ENCODE peak calls at places on chromosomes 3 and 15, in ten cellular contexts. One of them, this sample, is unnamed.

GRCh38 chr3:171959532-171960044 is 79.8 kb upstream of the FNDC3B start:
- DNase-seq in activated gamma-delta T cell: no peak
- DNase-seq in M059J: no peak
- DNase-seq in activated T-helper 1 cell treated with anti-CD3 and anti-CD28 coated beads, Interleukin-12 subunit alpha, Interleukin-12 subunit beta, Interleukin-2, Interleukin-4 antibody, amounts not matched to agents 30 ng/mL and 10 ng/mL and 1 ng/mL, durations not matched to agents 14 hours and 24 hours and 36 hours: no peak
- DNase-seq in fibroblast of lung: no peak
- DNase-seq in endodermal cell: peak
- DNase-seq in cardiac muscle cell: no peak
- DNase-seq in A673: no peak
- DNase-seq in psoas muscle: no peak
- DNase-seq in stimulated activated CD4-positive, alpha-beta T cell treated with anti-CD3 and anti-CD28 coated beads, Interleukin-2, amount 100 ng/mL, for 48 hours: no peak
- DNase-seq in this sample: peak

GRCh38 chr15:66761723-66762595 is 59.9 kb downstream of the SMAD6 start:
- DNase-seq in M059J: peak
- DNase-seq in activated T-helper 1 cell treated with anti-CD3 and anti-CD28 coated beads, Interleukin-12 subunit alpha, Interleukin-12 subunit beta, Interleukin-2, Interleukin-4 antibody, amounts not matched to agents 30 ng/mL and 10 ng/mL and 1 ng/mL, durations not matched to agents 14 hours and 24 hours and 36 hours: no peak
- DNase-seq in stimulated activated CD4-positive, alpha-beta T cell treated with anti-CD3 and anti-CD28 coated beads, Interleukin-2, amount 100 ng/mL, for 48 hours: no peak
- DNase-seq in fibroblast of lung: no peak
- DNase-seq in cardiac muscle cell: peak
- DNase-seq in psoas muscle: peak
- DNase-seq in endodermal cell: no peak
- DNase-seq in activated gamma-delta T cell: no peak
- DNase-seq in A673: peak
- DNase-seq in this sample: no peak

GRCh38 chr3:52128118-52128683 is 26.0 kb downstream of the POC1A start:
- DNase-seq in stimulated activated CD4-positive, alpha-beta T cell treated with anti-CD3 and anti-CD28 coated beads, Interleukin-2, amount 100 ng/mL, for 48 hours: no peak
- DNase-seq in fibroblast of lung: peak
- DNase-seq in activated T-helper 1 cell treated with anti-CD3 and anti-CD28 coated beads, Interleukin-12 subunit alpha, Interleukin-12 subunit beta, Interleukin-2, Interleukin-4 antibody, amounts not matched to agents 30 ng/mL and 10 ng/mL and 1 ng/mL, durations not matched to agents 14 hours and 24 hours and 36 hours: no peak
- DNase-seq in cardiac muscle cell: peak
- DNase-seq in psoas muscle: no peak
- DNase-seq in A673: peak
- DNase-seq in endodermal cell: peak
- DNase-seq in activated gamma-delta T cell: no peak
- DNase-seq in M059J: peak
- DNase-seq in this sample: no peak

GRCh38 chr3:165206454-165207266 is 10.5 kb upstream of the SLITRK3 start:
- DNase-seq in stimulated activated CD4-positive, alpha-beta T cell treated with anti-CD3 and anti-CD28 coated beads, Interleukin-2, amount 100 ng/mL, for 48 hours: peak
- DNase-seq in endodermal cell: peak
- DNase-seq in psoas muscle: peak
- DNase-seq in M059J: peak
- DNase-seq in activated gamma-delta T cell: peak
- DNase-seq in A673: peak
- DNase-seq in activated T-helper 1 cell treated with anti-CD3 and anti-CD28 coated beads, Interleukin-12 subunit alpha, Interleukin-12 subunit beta, Interleukin-2, Interleukin-4 antibody, amounts not matched to agents 30 ng/mL and 10 ng/mL and 1 ng/mL, durations not matched to agents 14 hours and 24 hours and 36 hours: peak
- DNase-seq in fibroblast of lung: peak
- DNase-seq in cardiac muscle cell: peak
- DNase-seq in this sample: peak

GRCh38 chr3:161950318-161950717 is 453.7 kb downstream of the OTOL1 start:
- DNase-seq in stimulated activated CD4-positive, alpha-beta T cell treated with anti-CD3 and anti-CD28 coated beads, Interleukin-2, amount 100 ng/mL, for 48 hours: no peak
- DNase-seq in psoas muscle: no peak
- DNase-seq in fibroblast of lung: no peak
- DNase-seq in M059J: no peak
- DNase-seq in endodermal cell: no peak
- DNase-seq in activated gamma-delta T cell: no peak
- DNase-seq in A673: peak
- DNase-seq in cardiac muscle cell: no peak
- DNase-seq in activated T-helper 1 cell treated with anti-CD3 and anti-CD28 coated beads, Interleukin-12 subunit alpha, Interleukin-12 subunit beta, Interleukin-2, Interleukin-4 antibody, amounts not matched to agents 30 ng/mL and 10 ng/mL and 1 ng/mL, durations not matched to agents 14 hours and 24 hours and 36 hours: no peak
- DNase-seq in this sample: no peak

GRCh38 chr3:150766742-150767141 is 3.8 kb upstream of the SIAH2 start:
- DNase-seq in psoas muscle: no peak
- DNase-seq in A673: no peak
- DNase-seq in activated T-helper 1 cell treated with anti-CD3 and anti-CD28 coated beads, Interleukin-12 subunit alpha, Interleukin-12 subunit beta, Interleukin-2, Interleukin-4 antibody, amounts not matched to agents 30 ng/mL and 10 ng/mL and 1 ng/mL, durations not matched to agents 14 hours and 24 hours and 36 hours: no peak
- DNase-seq in fibroblast of lung: no peak
- DNase-seq in M059J: no peak
- DNase-seq in activated gamma-delta T cell: no peak
- DNase-seq in endodermal cell: no peak
- DNase-seq in stimulated activated CD4-positive, alpha-beta T cell treated with anti-CD3 and anti-CD28 coated beads, Interleukin-2, amount 100 ng/mL, for 48 hours: no peak
- DNase-seq in cardiac muscle cell: no peak
- DNase-seq in this sample: no peak

GRCh38 chr3:174697310-174697709 is 161.8 kb upstream of the NAALADL2 start:
- DNase-seq in activated gamma-delta T cell: no peak
- DNase-seq in endodermal cell: no peak
- DNase-seq in stimulated activated CD4-positive, alpha-beta T cell treated with anti-CD3 and anti-CD28 coated beads, Interleukin-2, amount 100 ng/mL, for 48 hours: no peak
- DNase-seq in A673: no peak
- DNase-seq in M059J: no peak
- DNase-seq in fibroblast of lung: no peak
- DNase-seq in psoas muscle: no peak
- DNase-seq in cardiac muscle cell: no peak
- DNase-seq in activated T-helper 1 cell treated with anti-CD3 and anti-CD28 coated beads, Interleukin-12 subunit alpha, Interleukin-12 subunit beta, Interleukin-2, Interleukin-4 antibody, amounts not matched to agents 30 ng/mL and 10 ng/mL and 1 ng/mL, durations not matched to agents 14 hours and 24 hours and 36 hours: no peak
- DNase-seq in this sample: no peak

GRCh38 chr3:177647876-177648275 is 450.6 kb upstream of the TBL1XR1 start:
- DNase-seq in activated gamma-delta T cell: no peak
- DNase-seq in M059J: no peak
- DNase-seq in stimulated activated CD4-positive, alpha-beta T cell treated with anti-CD3 and anti-CD28 coated beads, Interleukin-2, amount 100 ng/mL, for 48 hours: no peak
- DNase-seq in endodermal cell: no peak
- DNase-seq in fibroblast of lung: no peak
- DNase-seq in cardiac muscle cell: no peak
- DNase-seq in psoas muscle: no peak
- DNase-seq in activated T-helper 1 cell treated with anti-CD3 and anti-CD28 coated beads, Interleukin-12 subunit alpha, Interleukin-12 subunit beta, Interleukin-2, Interleukin-4 antibody, amounts not matched to agents 30 ng/mL and 10 ng/mL and 1 ng/mL, durations not matched to agents 14 hours and 24 hours and 36 hours: no peak
- DNase-seq in A673: no peak
- DNase-seq in this sample: no peak

GRCh38 chr3:31462050-31462569 is 70.6 kb upstream of the STT3B start:
- DNase-seq in M059J: no peak
- DNase-seq in psoas muscle: no peak
- DNase-seq in cardiac muscle cell: peak
- DNase-seq in stimulated activated CD4-positive, alpha-beta T cell treated with anti-CD3 and anti-CD28 coated beads, Interleukin-2, amount 100 ng/mL, for 48 hours: peak
- DNase-seq in endodermal cell: peak
- DNase-seq in fibroblast of lung: no peak
- DNase-seq in A673: no peak
- DNase-seq in activated gamma-delta T cell: no peak
- DNase-seq in activated T-helper 1 cell treated with anti-CD3 and anti-CD28 coated beads, Interleukin-12 subunit alpha, Interleukin-12 subunit beta, Interleukin-2, Interleukin-4 antibody, amounts not matched to agents 30 ng/mL and 10 ng/mL and 1 ng/mL, durations not matched to agents 14 hours and 24 hours and 36 hours: peak
- DNase-seq in this sample: peak

GRCh38 chr3:184760337-184761119 is 48.7 kb upstream of the MAGEF1 start:
- DNase-seq in A673: no peak
- DNase-seq in cardiac muscle cell: no peak
- DNase-seq in stimulated activated CD4-positive, alpha-beta T cell treated with anti-CD3 and anti-CD28 coated beads, Interleukin-2, amount 100 ng/mL, for 48 hours: no peak
- DNase-seq in activated T-helper 1 cell treated with anti-CD3 and anti-CD28 coated beads, Interleukin-12 subunit alpha, Interleukin-12 subunit beta, Interleukin-2, Interleukin-4 antibody, amounts not matched to agents 30 ng/mL and 10 ng/mL and 1 ng/mL, durations not matched to agents 14 hours and 24 hours and 36 hours: no peak
- DNase-seq in activated gamma-delta T cell: no peak
- DNase-seq in M059J: no peak
- DNase-seq in endodermal cell: no peak
- DNase-seq in fibroblast of lung: no peak
- DNase-seq in psoas muscle: no peak
- DNase-seq in this sample: no peak

GRCh38 chr3:8485141-8485840 is 16.3 kb upstream of the LMCD1 start:
- DNase-seq in activated T-helper 1 cell treated with anti-CD3 and anti-CD28 coated beads, Interleukin-12 subunit alpha, Interleukin-12 subunit beta, Interleukin-2, Interleukin-4 antibody, amounts not matched to agents 30 ng/mL and 10 ng/mL and 1 ng/mL, durations not matched to agents 14 hours and 24 hours and 36 hours: no peak
- DNase-seq in endodermal cell: no peak
- DNase-seq in fibroblast of lung: no peak
- DNase-seq in psoas muscle: no peak
- DNase-seq in activated gamma-delta T cell: no peak
- DNase-seq in M059J: no peak
- DNase-seq in stimulated activated CD4-positive, alpha-beta T cell treated with anti-CD3 and anti-CD28 coated beads, Interleukin-2, amount 100 ng/mL, for 48 hours: no peak
- DNase-seq in A673: no peak
- DNase-seq in cardiac muscle cell: no peak
- DNase-seq in this sample: no peak

GRCh38 chr15:33960160-33960559 is 8.1 kb upstream of the CHRM5 start:
- DNase-seq in endodermal cell: no peak
- DNase-seq in psoas muscle: no peak
- DNase-seq in stimulated activated CD4-positive, alpha-beta T cell treated with anti-CD3 and anti-CD28 coated beads, Interleukin-2, amount 100 ng/mL, for 48 hours: no peak
- DNase-seq in fibroblast of lung: no peak
- DNase-seq in M059J: no peak
- DNase-seq in activated gamma-delta T cell: no peak
- DNase-seq in activated T-helper 1 cell treated with anti-CD3 and anti-CD28 coated beads, Interleukin-12 subunit alpha, Interleukin-12 subunit beta, Interleukin-2, Interleukin-4 antibody, amounts not matched to agents 30 ng/mL and 10 ng/mL and 1 ng/mL, durations not matched to agents 14 hours and 24 hours and 36 hours: no peak
- DNase-seq in A673: no peak
- DNase-seq in cardiac muscle cell: peak
- DNase-seq in this sample: no peak

GRCh38 chr3:145767909-145768308 is 393.1 kb downstream of the PLOD2 start:
- DNase-seq in M059J: no peak
- DNase-seq in activated T-helper 1 cell treated with anti-CD3 and anti-CD28 coated beads, Interleukin-12 subunit alpha, Interleukin-12 subunit beta, Interleukin-2, Interleukin-4 antibody, amounts not matched to agents 30 ng/mL and 10 ng/mL and 1 ng/mL, durations not matched to agents 14 hours and 24 hours and 36 hours: no peak
- DNase-seq in A673: peak
- DNase-seq in stimulated activated CD4-positive, alpha-beta T cell treated with anti-CD3 and anti-CD28 coated beads, Interleukin-2, amount 100 ng/mL, for 48 hours: no peak
- DNase-seq in cardiac muscle cell: peak
- DNase-seq in endodermal cell: no peak
- DNase-seq in activated gamma-delta T cell: no peak
- DNase-seq in psoas muscle: no peak
- DNase-seq in fibroblast of lung: peak
- DNase-seq in this sample: no peak

GRCh38 chr15:31128919-31129768 is 27.6 kb upstream of the TRPM1 start:
- DNase-seq in endodermal cell: peak
- DNase-seq in activated T-helper 1 cell treated with anti-CD3 and anti-CD28 coated beads, Interleukin-12 subunit alpha, Interleukin-12 subunit beta, Interleukin-2, Interleukin-4 antibody, amounts not matched to agents 30 ng/mL and 10 ng/mL and 1 ng/mL, durations not matched to agents 14 hours and 24 hours and 36 hours: peak
- DNase-seq in A673: peak
- DNase-seq in cardiac muscle cell: peak
- DNase-seq in M059J: peak
- DNase-seq in stimulated activated CD4-positive, alpha-beta T cell treated with anti-CD3 and anti-CD28 coated beads, Interleukin-2, amount 100 ng/mL, for 48 hours: peak
- DNase-seq in activated gamma-delta T cell: peak
- DNase-seq in psoas muscle: peak
- DNase-seq in fibroblast of lung: peak
- DNase-seq in this sample: peak

GRCh38 chr15:76987896-76988860 is 6.7 kb upstream of the PSTPIP1 start:
- DNase-seq in A673: no peak
- DNase-seq in activated T-helper 1 cell treated with anti-CD3 and anti-CD28 coated beads, Interleukin-12 subunit alpha, Interleukin-12 subunit beta, Interleukin-2, Interleukin-4 antibody, amounts not matched to agents 30 ng/mL and 10 ng/mL and 1 ng/mL, durations not matched to agents 14 hours and 24 hours and 36 hours: peak
- DNase-seq in stimulated activated CD4-positive, alpha-beta T cell treated with anti-CD3 and anti-CD28 coated beads, Interleukin-2, amount 100 ng/mL, for 48 hours: peak
- DNase-seq in cardiac muscle cell: no peak
- DNase-seq in psoas muscle: peak
- DNase-seq in activated gamma-delta T cell: no peak
- DNase-seq in M059J: no peak
- DNase-seq in endodermal cell: no peak
- DNase-seq in fibroblast of lung: no peak
- DNase-seq in this sample: peak

GRCh38 chr15:98790270-98790669 is 141.9 kb downstream of the IGF1R start:
- DNase-seq in fibroblast of lung: no peak
- DNase-seq in activated T-helper 1 cell treated with anti-CD3 and anti-CD28 coated beads, Interleukin-12 subunit alpha, Interleukin-12 subunit beta, Interleukin-2, Interleukin-4 antibody, amounts not matched to agents 30 ng/mL and 10 ng/mL and 1 ng/mL, durations not matched to agents 14 hours and 24 hours and 36 hours: no peak
- DNase-seq in endodermal cell: no peak
- DNase-seq in activated gamma-delta T cell: no peak
- DNase-seq in psoas muscle: no peak
- DNase-seq in stimulated activated CD4-positive, alpha-beta T cell treated with anti-CD3 and anti-CD28 coated beads, Interleukin-2, amount 100 ng/mL, for 48 hours: no peak
- DNase-seq in A673: no peak
- DNase-seq in cardiac muscle cell: no peak
- DNase-seq in M059J: no peak
- DNase-seq in this sample: no peak

GRCh38 chr3:113353678-113354077 is 87.6 kb downstream of the CFAP44 start:
- DNase-seq in endodermal cell: no peak
- DNase-seq in A673: no peak
- DNase-seq in cardiac muscle cell: no peak
- DNase-seq in fibroblast of lung: no peak
- DNase-seq in M059J: no peak
- DNase-seq in stimulated activated CD4-positive, alpha-beta T cell treated with anti-CD3 and anti-CD28 coated beads, Interleukin-2, amount 100 ng/mL, for 48 hours: no peak
- DNase-seq in activated T-helper 1 cell treated with anti-CD3 and anti-CD28 coated beads, Interleukin-12 subunit alpha, Interleukin-12 subunit beta, Interleukin-2, Interleukin-4 antibody, amounts not matched to agents 30 ng/mL and 10 ng/mL and 1 ng/mL, durations not matched to agents 14 hours and 24 hours and 36 hours: no peak
- DNase-seq in activated gamma-delta T cell: no peak
- DNase-seq in psoas muscle: no peak
- DNase-seq in this sample: no peak

GRCh38 chr3:133038089-133038730 is at the start of gene TMEM108:
- DNase-seq in activated gamma-delta T cell: no peak
- DNase-seq in A673: peak
- DNase-seq in activated T-helper 1 cell treated with anti-CD3 and anti-CD28 coated beads, Interleukin-12 subunit alpha, Interleukin-12 subunit beta, Interleukin-2, Interleukin-4 antibody, amounts not matched to agents 30 ng/mL and 10 ng/mL and 1 ng/mL, durations not matched to agents 14 hours and 24 hours and 36 hours: peak
- DNase-seq in psoas muscle: peak
- DNase-seq in cardiac muscle cell: peak
- DNase-seq in stimulated activated CD4-positive, alpha-beta T cell treated with anti-CD3 and anti-CD28 coated beads, Interleukin-2, amount 100 ng/mL, for 48 hours: peak
- DNase-seq in fibroblast of lung: peak
- DNase-seq in M059J: peak
- DNase-seq in endodermal cell: peak
- DNase-seq in this sample: peak

GRCh38 chr3:11099306-11099705 is 55.0 kb upstream of the HRH1 start:
- DNase-seq in activated T-helper 1 cell treated with anti-CD3 and anti-CD28 coated beads, Interleukin-12 subunit alpha, Interleukin-12 subunit beta, Interleukin-2, Interleukin-4 antibody, amounts not matched to agents 30 ng/mL and 10 ng/mL and 1 ng/mL, durations not matched to agents 14 hours and 24 hours and 36 hours: no peak
- DNase-seq in M059J: no peak
- DNase-seq in endodermal cell: no peak
- DNase-seq in psoas muscle: no peak
- DNase-seq in cardiac muscle cell: peak
- DNase-seq in A673: no peak
- DNase-seq in fibroblast of lung: no peak
- DNase-seq in activated gamma-delta T cell: no peak
- DNase-seq in stimulated activated CD4-positive, alpha-beta T cell treated with anti-CD3 and anti-CD28 coated beads, Interleukin-2, amount 100 ng/mL, for 48 hours: no peak
- DNase-seq in this sample: no peak

GRCh38 chr3:54760226-54760625 is 167.6 kb downstream of the LRTM1 start:
- DNase-seq in activated T-helper 1 cell treated with anti-CD3 and anti-CD28 coated beads, Interleukin-12 subunit alpha, Interleukin-12 subunit beta, Interleukin-2, Interleukin-4 antibody, amounts not matched to agents 30 ng/mL and 10 ng/mL and 1 ng/mL, durations not matched to agents 14 hours and 24 hours and 36 hours: no peak
- DNase-seq in M059J: peak
- DNase-seq in stimulated activated CD4-positive, alpha-beta T cell treated with anti-CD3 and anti-CD28 coated beads, Interleukin-2, amount 100 ng/mL, for 48 hours: no peak
- DNase-seq in psoas muscle: no peak
- DNase-seq in cardiac muscle cell: no peak
- DNase-seq in activated gamma-delta T cell: no peak
- DNase-seq in fibroblast of lung: peak
- DNase-seq in A673: no peak
- DNase-seq in endodermal cell: no peak
- DNase-seq in this sample: no peak

GRCh38 chr15:68196445-68197169 is 8.5 kb downstream of the CALML4 start:
- DNase-seq in activated gamma-delta T cell: no peak
- DNase-seq in stimulated activated CD4-positive, alpha-beta T cell treated with anti-CD3 and anti-CD28 coated beads, Interleukin-2, amount 100 ng/mL, for 48 hours: no peak
- DNase-seq in A673: no peak
- DNase-seq in M059J: no peak
- DNase-seq in psoas muscle: no peak
- DNase-seq in fibroblast of lung: no peak
- DNase-seq in endodermal cell: peak
- DNase-seq in activated T-helper 1 cell treated with anti-CD3 and anti-CD28 coated beads, Interleukin-12 subunit alpha, Interleukin-12 subunit beta, Interleukin-2, Interleukin-4 antibody, amounts not matched to agents 30 ng/mL and 10 ng/mL and 1 ng/mL, durations not matched to agents 14 hours and 24 hours and 36 hours: no peak
- DNase-seq in cardiac muscle cell: no peak
- DNase-seq in this sample: no peak

GRCh38 chr15:61171190-61171589 is 57.9 kb downstream of the RORA start:
- DNase-seq in psoas muscle: no peak
- DNase-seq in M059J: no peak
- DNase-seq in endodermal cell: peak
- DNase-seq in cardiac muscle cell: no peak
- DNase-seq in activated T-helper 1 cell treated with anti-CD3 and anti-CD28 coated beads, Interleukin-12 subunit alpha, Interleukin-12 subunit beta, Interleukin-2, Interleukin-4 antibody, amounts not matched to agents 30 ng/mL and 10 ng/mL and 1 ng/mL, durations not matched to agents 14 hours and 24 hours and 36 hours: no peak
- DNase-seq in activated gamma-delta T cell: no peak
- DNase-seq in fibroblast of lung: no peak
- DNase-seq in A673: no peak
- DNase-seq in stimulated activated CD4-positive, alpha-beta T cell treated with anti-CD3 and anti-CD28 coated beads, Interleukin-2, amount 100 ng/mL, for 48 hours: no peak
- DNase-seq in this sample: no peak

GRCh38 chr3:28986922-28987321 is 293.9 kb upstream of the RBMS3 start:
- DNase-seq in M059J: no peak
- DNase-seq in activated T-helper 1 cell treated with anti-CD3 and anti-CD28 coated beads, Interleukin-12 subunit alpha, Interleukin-12 subunit beta, Interleukin-2, Interleukin-4 antibody, amounts not matched to agents 30 ng/mL and 10 ng/mL and 1 ng/mL, durations not matched to agents 14 hours and 24 hours and 36 hours: no peak
- DNase-seq in psoas muscle: no peak
- DNase-seq in cardiac muscle cell: no peak
- DNase-seq in activated gamma-delta T cell: no peak
- DNase-seq in fibroblast of lung: no peak
- DNase-seq in A673: no peak
- DNase-seq in endodermal cell: no peak
- DNase-seq in stimulated activated CD4-positive, alpha-beta T cell treated with anti-CD3 and anti-CD28 coated beads, Interleukin-2, amount 100 ng/mL, for 48 hours: no peak
- DNase-seq in this sample: no peak

GRCh38 chr15:85741021-85741421 is 53.7 kb downstream of the KLHL25 start:
- DNase-seq in M059J: no peak
- DNase-seq in psoas muscle: no peak
- DNase-seq in endodermal cell: peak
- DNase-seq in fibroblast of lung: no peak
- DNase-seq in stimulated activated CD4-positive, alpha-beta T cell treated with anti-CD3 and anti-CD28 coated beads, Interleukin-2, amount 100 ng/mL, for 48 hours: no peak
- DNase-seq in activated T-helper 1 cell treated with anti-CD3 and anti-CD28 coated beads, Interleukin-12 subunit alpha, Interleukin-12 subunit beta, Interleukin-2, Interleukin-4 antibody, amounts not matched to agents 30 ng/mL and 10 ng/mL and 1 ng/mL, durations not matched to agents 14 hours and 24 hours and 36 hours: no peak
- DNase-seq in cardiac muscle cell: no peak
- DNase-seq in activated gamma-delta T cell: no peak
- DNase-seq in A673: no peak
- DNase-seq in this sample: no peak

GRCh38 chr3:129277829-129278271 is 820 bp upstream of the HMCES start:
- DNase-seq in fibroblast of lung: no peak
- DNase-seq in psoas muscle: no peak
- DNase-seq in endodermal cell: peak
- DNase-seq in cardiac muscle cell: peak
- DNase-seq in activated gamma-delta T cell: no peak
- DNase-seq in A673: peak
- DNase-seq in stimulated activated CD4-positive, alpha-beta T cell treated with anti-CD3 and anti-CD28 coated beads, Interleukin-2, amount 100 ng/mL, for 48 hours: no peak
- DNase-seq in activated T-helper 1 cell treated with anti-CD3 and anti-CD28 coated beads, Interleukin-12 subunit alpha, Interleukin-12 subunit beta, Interleukin-2, Interleukin-4 antibody, amounts not matched to agents 30 ng/mL and 10 ng/mL and 1 ng/mL, durations not matched to agents 14 hours and 24 hours and 36 hours: no peak
- DNase-seq in M059J: peak
- DNase-seq in this sample: peak

GRCh38 chr15:43249699-43250203 is 17.0 kb downstream of the TGM5 start:
- DNase-seq in endodermal cell: no peak
- DNase-seq in M059J: peak
- DNase-seq in stimulated activated CD4-positive, alpha-beta T cell treated with anti-CD3 and anti-CD28 coated beads, Interleukin-2, amount 100 ng/mL, for 48 hours: no peak
- DNase-seq in activated T-helper 1 cell treated with anti-CD3 and anti-CD28 coated beads, Interleukin-12 subunit alpha, Interleukin-12 subunit beta, Interleukin-2, Interleukin-4 antibody, amounts not matched to agents 30 ng/mL and 10 ng/mL and 1 ng/mL, durations not matched to agents 14 hours and 24 hours and 36 hours: no peak
- DNase-seq in psoas muscle: no peak
- DNase-seq in activated gamma-delta T cell: no peak
- DNase-seq in A673: no peak
- DNase-seq in fibroblast of lung: peak
- DNase-seq in cardiac muscle cell: peak
- DNase-seq in this sample: no peak

GRCh38 chr3:97106652-97106989 is 292.2 kb downstream of the EPHA6 start:
- DNase-seq in M059J: no peak
- DNase-seq in A673: no peak
- DNase-seq in activated T-helper 1 cell treated with anti-CD3 and anti-CD28 coated beads, Interleukin-12 subunit alpha, Interleukin-12 subunit beta, Interleukin-2, Interleukin-4 antibody, amounts not matched to agents 30 ng/mL and 10 ng/mL and 1 ng/mL, durations not matched to agents 14 hours and 24 hours and 36 hours: no peak
- DNase-seq in endodermal cell: no peak
- DNase-seq in psoas muscle: no peak
- DNase-seq in cardiac muscle cell: no peak
- DNase-seq in fibroblast of lung: no peak
- DNase-seq in stimulated activated CD4-positive, alpha-beta T cell treated with anti-CD3 and anti-CD28 coated beads, Interleukin-2, amount 100 ng/mL, for 48 hours: no peak
- DNase-seq in activated gamma-delta T cell: no peak
- DNase-seq in this sample: no peak

GRCh38 chr15:75696303-75696657 is 16.4 kb downstream of the CSPG4 start:
- DNase-seq in A673: no peak
- DNase-seq in fibroblast of lung: no peak
- DNase-seq in M059J: no peak
- DNase-seq in cardiac muscle cell: no peak
- DNase-seq in endodermal cell: no peak
- DNase-seq in psoas muscle: no peak
- DNase-seq in activated T-helper 1 cell treated with anti-CD3 and anti-CD28 coated beads, Interleukin-12 subunit alpha, Interleukin-12 subunit beta, Interleukin-2, Interleukin-4 antibody, amounts not matched to agents 30 ng/mL and 10 ng/mL and 1 ng/mL, durations not matched to agents 14 hours and 24 hours and 36 hours: no peak
- DNase-seq in activated gamma-delta T cell: no peak
- DNase-seq in stimulated activated CD4-positive, alpha-beta T cell treated with anti-CD3 and anti-CD28 coated beads, Interleukin-2, amount 100 ng/mL, for 48 hours: no peak
- DNase-seq in this sample: no peak

This sample was measured in transverse colon.